ENCODE peak calls at places on chromosomes 11 and 22, in four cellular contexts. M is HCT116, E is SK-N-SH, J is PC-3. C is an unnamed sample. For H3K9me2, the result is how much of the 10 kb centered on the place peaks cover.

GRCh38 chr22:45318558-45319318 is 9.0 kb downstream of the FAM118A start:
- DNase-seq in J (no peak), E (no peak), M (no peak), C (no peak)

GRCh38 chr11:61021661-61022212 is 50.3 kb downstream of the CD6 start:
- DNase-seq in J (no peak), M (no peak), E (no peak), C (no peak)

GRCh38 chr22:50270302-50271010 is at the start of gene MAPK11:
- DNase-seq in M (no peak), E (peak), J (peak), C (peak)

GRCh38 chr11:106974831-106975230 is 43.4 kb downstream of the GUCY1A2 start:
- DNase-seq in E (no peak), J (no peak), M (no peak), C (no peak)

GRCh38 chr11:68854273-68854958 is 12.7 kb upstream of the CPT1A start:
- DNase-seq in J (no peak), M (no peak), E (peak), C (no peak)

GRCh38 chr22:34950480-34950879 is 115.5 kb upstream of the ISX start:
- DNase-seq in J (no peak), M (no peak), E (no peak), C (no peak)

GRCh38 chr11:79414644-79415317 is 26.0 kb downstream of the TENM4 start:
- DNase-seq in E (no peak), J (peak), M (no peak), C (no peak)

GRCh38 chr11:126719740-126720139 is 280.8 kb downstream of the KIRREL3 start:
- DNase-seq in J (no peak), M (no peak), E (no peak), C (no peak)

GRCh38 chr11:41795004-41795403 is 335.6 kb upstream of the LRRC4C start:
- DNase-seq in E (no peak), J (peak), M (no peak), C (no peak)

GRCh38 chr11:74926304-74927030 is 22.4 kb downstream of the XRRA1 start:
- DNase-seq in E (no peak), J (peak), M (no peak), C (no peak)

GRCh38 chr11:79273781-79274180 is 167.0 kb downstream of the TENM4 start:
- DNase-seq in E (no peak), J (no peak), M (no peak), C (no peak)

GRCh38 chr11:67027483-67027930 is 4.6 kb downstream of the SYT12 start:
- DNase-seq in E (no peak), M (no peak), J (no peak), C (no peak)

GRCh38 chr11:61923166-61924015 is 6.0 kb upstream of the RAB3IL1 start:
- DNase-seq in M (no peak), J (no peak), E (peak), C (peak)

GRCh38 chr22:28899199-28899853 is 16.0 kb downstream of the ZNRF3 start:
- DNase-seq in J (no peak), E (no peak), M (no peak), C (no peak)

GRCh38 chr11:80163011-80163410 is 722.2 kb upstream of the TENM4 start:
- DNase-seq in M (no peak), J (peak), E (no peak), C (no peak)

GRCh38 chr11:17887779-17888178 is 125.1 kb downstream of the SERGEF start:
- DNase-seq in J (no peak), E (no peak), M (no peak), C (no peak)

GRCh38 chr11:1876361-1877063 is 15.2 kb downstream of the PRR33 start:
- DNase-seq in J (peak), E (peak), M (no peak), C (no peak)
- H3K9ac ChIP-seq in J (no peak), E (no peak), M (no peak), C (no peak)

GRCh38 chr22:38124236-38124974 is 13.9 kb upstream of the BAIAP2L2 start:
- DNase-seq in M (no peak), J (no peak), E (no peak), C (no peak)
- TF ChIP-seq CTCF in M (no peak), J (no peak), E (no peak), C (no peak)

GRCh38 chr11:132895340-132895739 is 637.0 kb downstream of the OPCML start:
- DNase-seq in J (no peak), E (no peak), M (no peak), C (no peak)

GRCh38 chr11:132901638-132902610 is 630.4 kb downstream of the OPCML start:
- DNase-seq in M (no peak), J (no peak), E (no peak), C (no peak)

GRCh38 chr11:132894598-132894997 is 637.7 kb downstream of the OPCML start:
- DNase-seq in M (no peak), J (no peak), E (no peak), C (no peak)

GRCh38 chr11:132898021-132898420 is 634.3 kb downstream of the OPCML start:
- DNase-seq in J (no peak), M (no peak), E (no peak), C (no peak)

GRCh38 chr11:132898676-132899075 is 633.6 kb downstream of the OPCML start:
- DNase-seq in J (no peak), M (no peak), E (no peak), C (no peak)
- H3K9me2 ChIP-seq in J (under half), M (under half), E (under half), C (under half)

GRCh38 chr11:1310772-1311468 is 1.5 kb upstream of the TOLLIP start:
- DNase-seq in E (no peak), M (no peak), J (no peak), C (no peak)
- H3K9ac ChIP-seq in E (no peak), M (peak), J (peak), C (peak)

C was measured in MM.1S.